ENCODE peak calls at places on chromosome 6, in seven cellular contexts. One of them, this sample, is unnamed.

GRCh38 chr6:137677714-137678113 is 183.5 kb upstream of the OLIG3 start:
- DNase-seq in left kidney: no peak
- DNase-seq in heart right ventricle: no peak
- DNase-seq in germinal center: no peak
- DNase-seq in nucleus accumbens: no peak
- DNase-seq in stimulated activated CD8-positive, alpha-beta memory T cell treated with anti-CD3 and anti-CD28 coated beads, Interleukin-7, amount 100 ng/mL, for 4 hours: no peak
- DNase-seq in activated CD4-positive, alpha-beta T cell treated with anti-CD3 and anti-CD28 coated beads, Interleukin-2, amount 10 ng/mL, durations not matched to agents 7 days and 5 days: no peak
- DNase-seq in this sample: no peak

GRCh38 chr6:129186988-129187387 is 304.1 kb downstream of the LAMA2 start:
- DNase-seq in nucleus accumbens: no peak
- DNase-seq in heart right ventricle: no peak
- DNase-seq in stimulated activated CD8-positive, alpha-beta memory T cell treated with anti-CD3 and anti-CD28 coated beads, Interleukin-7, amount 100 ng/mL, for 4 hours: no peak
- DNase-seq in germinal center: no peak
- DNase-seq in left kidney: no peak
- DNase-seq in activated CD4-positive, alpha-beta T cell treated with anti-CD3 and anti-CD28 coated beads, Interleukin-2, amount 10 ng/mL, durations not matched to agents 7 days and 5 days: no peak
- DNase-seq in this sample: no peak

GRCh38 chr6:49541936-49542335 is 8.5 kb upstream of the C6orf141 start:
- DNase-seq in left kidney: no peak
- DNase-seq in activated CD4-positive, alpha-beta T cell treated with anti-CD3 and anti-CD28 coated beads, Interleukin-2, amount 10 ng/mL, durations not matched to agents 7 days and 5 days: no peak
- DNase-seq in germinal center: no peak
- DNase-seq in heart right ventricle: no peak
- DNase-seq in nucleus accumbens: no peak
- DNase-seq in stimulated activated CD8-positive, alpha-beta memory T cell treated with anti-CD3 and anti-CD28 coated beads, Interleukin-7, amount 100 ng/mL, for 4 hours: no peak
- DNase-seq in this sample: no peak

GRCh38 chr6:115071962-115072361 is 729.1 kb upstream of the HS3ST5 start:
- DNase-seq in left kidney: no peak
- DNase-seq in stimulated activated CD8-positive, alpha-beta memory T cell treated with anti-CD3 and anti-CD28 coated beads, Interleukin-7, amount 100 ng/mL, for 4 hours: no peak
- DNase-seq in activated CD4-positive, alpha-beta T cell treated with anti-CD3 and anti-CD28 coated beads, Interleukin-2, amount 10 ng/mL, durations not matched to agents 7 days and 5 days: no peak
- DNase-seq in nucleus accumbens: no peak
- DNase-seq in heart right ventricle: no peak
- DNase-seq in germinal center: no peak
- DNase-seq in this sample: no peak

GRCh38 chr6:7467007-7467897 is 74.2 kb upstream of the DSP start:
- DNase-seq in nucleus accumbens: no peak
- DNase-seq in activated CD4-positive, alpha-beta T cell treated with anti-CD3 and anti-CD28 coated beads, Interleukin-2, amount 10 ng/mL, durations not matched to agents 7 days and 5 days: no peak
- DNase-seq in germinal center: no peak
- DNase-seq in stimulated activated CD8-positive, alpha-beta memory T cell treated with anti-CD3 and anti-CD28 coated beads, Interleukin-7, amount 100 ng/mL, for 4 hours: no peak
- DNase-seq in heart right ventricle: no peak
- DNase-seq in left kidney: peak
- DNase-seq in this sample: no peak

GRCh38 chr6:14282326-14282725 is 164.8 kb downstream of the CD83 start:
- DNase-seq in activated CD4-positive, alpha-beta T cell treated with anti-CD3 and anti-CD28 coated beads, Interleukin-2, amount 10 ng/mL, durations not matched to agents 7 days and 5 days: no peak
- DNase-seq in nucleus accumbens: no peak
- DNase-seq in stimulated activated CD8-positive, alpha-beta memory T cell treated with anti-CD3 and anti-CD28 coated beads, Interleukin-7, amount 100 ng/mL, for 4 hours: no peak
- DNase-seq in germinal center: no peak
- DNase-seq in heart right ventricle: no peak
- DNase-seq in left kidney: no peak
- DNase-seq in this sample: no peak

GRCh38 chr6:13624871-13625288 is 9.7 kb downstream of the NOL7 start:
- DNase-seq in nucleus accumbens: no peak
- DNase-seq in germinal center: peak
- DNase-seq in left kidney: peak
- DNase-seq in activated CD4-positive, alpha-beta T cell treated with anti-CD3 and anti-CD28 coated beads, Interleukin-2, amount 10 ng/mL, durations not matched to agents 7 days and 5 days: peak
- DNase-seq in heart right ventricle: no peak
- DNase-seq in stimulated activated CD8-positive, alpha-beta memory T cell treated with anti-CD3 and anti-CD28 coated beads, Interleukin-7, amount 100 ng/mL, for 4 hours: no peak
- DNase-seq in this sample: no peak

GRCh38 chr6:105603779-105604592 is 201.1 kb upstream of the PREP start:
- DNase-seq in stimulated activated CD8-positive, alpha-beta memory T cell treated with anti-CD3 and anti-CD28 coated beads, Interleukin-7, amount 100 ng/mL, for 4 hours: no peak
- DNase-seq in nucleus accumbens: no peak
- DNase-seq in heart right ventricle: no peak
- DNase-seq in germinal center: no peak
- DNase-seq in activated CD4-positive, alpha-beta T cell treated with anti-CD3 and anti-CD28 coated beads, Interleukin-2, amount 10 ng/mL, durations not matched to agents 7 days and 5 days: no peak
- DNase-seq in left kidney: peak
- DNase-seq in this sample: no peak

GRCh38 chr6:21887301-21888185 is 294.0 kb downstream of the SOX4 start:
- DNase-seq in stimulated activated CD8-positive, alpha-beta memory T cell treated with anti-CD3 and anti-CD28 coated beads, Interleukin-7, amount 100 ng/mL, for 4 hours: no peak
- DNase-seq in left kidney: peak
- DNase-seq in activated CD4-positive, alpha-beta T cell treated with anti-CD3 and anti-CD28 coated beads, Interleukin-2, amount 10 ng/mL, durations not matched to agents 7 days and 5 days: no peak
- DNase-seq in heart right ventricle: peak
- DNase-seq in germinal center: no peak
- DNase-seq in nucleus accumbens: no peak
- DNase-seq in this sample: no peak

GRCh38 chr6:18323935-18324707 is 59.8 kb upstream of the DEK start:
- DNase-seq in activated CD4-positive, alpha-beta T cell treated with anti-CD3 and anti-CD28 coated beads, Interleukin-2, amount 10 ng/mL, durations not matched to agents 7 days and 5 days: peak
- DNase-seq in stimulated activated CD8-positive, alpha-beta memory T cell treated with anti-CD3 and anti-CD28 coated beads, Interleukin-7, amount 100 ng/mL, for 4 hours: no peak
- DNase-seq in germinal center: peak
- DNase-seq in nucleus accumbens: no peak
- DNase-seq in heart right ventricle: no peak
- DNase-seq in left kidney: peak
- DNase-seq in this sample: no peak

GRCh38 chr6:111978826-111979225 is 75.1 kb upstream of the CCN6 start:
- DNase-seq in stimulated activated CD8-positive, alpha-beta memory T cell treated with anti-CD3 and anti-CD28 coated beads, Interleukin-7, amount 100 ng/mL, for 4 hours: no peak
- DNase-seq in nucleus accumbens: no peak
- DNase-seq in germinal center: no peak
- DNase-seq in activated CD4-positive, alpha-beta T cell treated with anti-CD3 and anti-CD28 coated beads, Interleukin-2, amount 10 ng/mL, durations not matched to agents 7 days and 5 days: no peak
- DNase-seq in heart right ventricle: no peak
- DNase-seq in left kidney: peak
- DNase-seq in this sample: no peak

GRCh38 chr6:111559193-111560097 is 46.2 kb downstream of the TRAF3IP2 start:
- DNase-seq in nucleus accumbens: no peak
- DNase-seq in activated CD4-positive, alpha-beta T cell treated with anti-CD3 and anti-CD28 coated beads, Interleukin-2, amount 10 ng/mL, durations not matched to agents 7 days and 5 days: no peak
- DNase-seq in stimulated activated CD8-positive, alpha-beta memory T cell treated with anti-CD3 and anti-CD28 coated beads, Interleukin-7, amount 100 ng/mL, for 4 hours: no peak
- DNase-seq in left kidney: peak
- DNase-seq in heart right ventricle: no peak
- DNase-seq in germinal center: no peak
- DNase-seq in this sample: no peak

GRCh38 chr6:160950507-160950906 is 41.1 kb upstream of the MAP3K4 start:
- DNase-seq in activated CD4-positive, alpha-beta T cell treated with anti-CD3 and anti-CD28 coated beads, Interleukin-2, amount 10 ng/mL, durations not matched to agents 7 days and 5 days: no peak
- DNase-seq in left kidney: no peak
- DNase-seq in heart right ventricle: no peak
- DNase-seq in nucleus accumbens: no peak
- DNase-seq in stimulated activated CD8-positive, alpha-beta memory T cell treated with anti-CD3 and anti-CD28 coated beads, Interleukin-7, amount 100 ng/mL, for 4 hours: no peak
- DNase-seq in germinal center: no peak
- DNase-seq in this sample: no peak

GRCh38 chr6:169146536-169146935 is 107.1 kb downstream of the THBS2 start:
- DNase-seq in germinal center: no peak
- DNase-seq in left kidney: no peak
- DNase-seq in heart right ventricle: no peak
- DNase-seq in stimulated activated CD8-positive, alpha-beta memory T cell treated with anti-CD3 and anti-CD28 coated beads, Interleukin-7, amount 100 ng/mL, for 4 hours: no peak
- DNase-seq in nucleus accumbens: no peak
- DNase-seq in activated CD4-positive, alpha-beta T cell treated with anti-CD3 and anti-CD28 coated beads, Interleukin-2, amount 10 ng/mL, durations not matched to agents 7 days and 5 days: no peak
- DNase-seq in this sample: no peak

GRCh38 chr6:125166711-125167110 is 13.1 kb downstream of the TPD52L1 start:
- DNase-seq in nucleus accumbens: no peak
- DNase-seq in heart right ventricle: no peak
- DNase-seq in activated CD4-positive, alpha-beta T cell treated with anti-CD3 and anti-CD28 coated beads, Interleukin-2, amount 10 ng/mL, durations not matched to agents 7 days and 5 days: no peak
- DNase-seq in left kidney: no peak
- DNase-seq in germinal center: no peak
- DNase-seq in stimulated activated CD8-positive, alpha-beta memory T cell treated with anti-CD3 and anti-CD28 coated beads, Interleukin-7, amount 100 ng/mL, for 4 hours: no peak
- DNase-seq in this sample: no peak

GRCh38 chr6:158653577-158654354 is 3.9 kb downstream of the SYTL3 start:
- DNase-seq in germinal center: no peak
- DNase-seq in left kidney: peak
- DNase-seq in heart right ventricle: peak
- DNase-seq in activated CD4-positive, alpha-beta T cell treated with anti-CD3 and anti-CD28 coated beads, Interleukin-2, amount 10 ng/mL, durations not matched to agents 7 days and 5 days: peak
- DNase-seq in stimulated activated CD8-positive, alpha-beta memory T cell treated with anti-CD3 and anti-CD28 coated beads, Interleukin-7, amount 100 ng/mL, for 4 hours: peak
- DNase-seq in nucleus accumbens: no peak
- DNase-seq in this sample: peak

GRCh38 chr6:10163159-10163962 is 251.5 kb downstream of the TFAP2A start:
- DNase-seq in activated CD4-positive, alpha-beta T cell treated with anti-CD3 and anti-CD28 coated beads, Interleukin-2, amount 10 ng/mL, durations not matched to agents 7 days and 5 days: no peak
- DNase-seq in stimulated activated CD8-positive, alpha-beta memory T cell treated with anti-CD3 and anti-CD28 coated beads, Interleukin-7, amount 100 ng/mL, for 4 hours: no peak
- DNase-seq in nucleus accumbens: no peak
- DNase-seq in left kidney: peak
- DNase-seq in germinal center: no peak
- DNase-seq in heart right ventricle: no peak
- DNase-seq in this sample: no peak

GRCh38 chr6:34664270-34664971 is 32.1 kb downstream of the ILRUN start:
- DNase-seq in activated CD4-positive, alpha-beta T cell treated with anti-CD3 and anti-CD28 coated beads, Interleukin-2, amount 10 ng/mL, durations not matched to agents 7 days and 5 days: no peak
- DNase-seq in germinal center: no peak
- DNase-seq in stimulated activated CD8-positive, alpha-beta memory T cell treated with anti-CD3 and anti-CD28 coated beads, Interleukin-7, amount 100 ng/mL, for 4 hours: no peak
- DNase-seq in left kidney: no peak
- DNase-seq in nucleus accumbens: no peak
- DNase-seq in heart right ventricle: no peak
- DNase-seq in this sample: no peak

GRCh38 chr6:39956951-39957350 is 22.7 kb upstream of the MOCS1 start:
- DNase-seq in heart right ventricle: no peak
- DNase-seq in stimulated activated CD8-positive, alpha-beta memory T cell treated with anti-CD3 and anti-CD28 coated beads, Interleukin-7, amount 100 ng/mL, for 4 hours: no peak
- DNase-seq in germinal center: no peak
- DNase-seq in nucleus accumbens: no peak
- DNase-seq in left kidney: no peak
- DNase-seq in activated CD4-positive, alpha-beta T cell treated with anti-CD3 and anti-CD28 coated beads, Interleukin-2, amount 10 ng/mL, durations not matched to agents 7 days and 5 days: no peak
- DNase-seq in this sample: no peak